ENCODE peak calls at places on chromosome 13, in seven cellular contexts. K is T-helper 2 cell, H is NCI-H2081 treated with DMSO at 0.1 percent for 48 hours, L is osteoblast, P is pons, B is omental fat pad, F is Ammon's horn. A is an unnamed sample.

GRCh38 chr13:113776231-113777125 is 17.5 kb downstream of the TMEM255B start:
- DNase-seq in F (no peak), B (no peak), H (no peak), L (peak; percentile 64), K (no peak), P (no peak), A (no peak)

GRCh38 chr13:23450340-23451046 is 17.0 kb upstream of the SACS start:
- DNase-seq in F (no peak), L (no peak), B (no peak), H (no peak), K (no peak), P (no peak), A (no peak)

GRCh38 chr13:23506071-23506820 is 64.0 kb upstream of the TNFRSF19 start:
- DNase-seq in K (no peak), H (no peak), P (no peak), L (peak; percentile 77), F (no peak), B (no peak), A (no peak)

GRCh38 chr13:109494955-109495354 is 291.4 kb downstream of the IRS2 start:
- DNase-seq in K (no peak), P (peak; percentile 11), H (no peak), L (peak; percentile 81), B (no peak), F (peak; percentile 52), A (peak; percentile 6)

GRCh38 chr13:105670179-105671015 is 865.1 kb downstream of the EFNB2 start:
- DNase-seq in H (no peak), F (no peak), B (no peak), P (no peak), L (no peak), K (no peak), A (no peak)

GRCh38 chr13:98313023-98313937 is 136.2 kb upstream of the RNF113B start:
- DNase-seq in L (no peak), H (no peak), B (no peak), P (no peak), F (no peak), K (no peak), A (no peak)

GRCh38 chr13:30796833-30797601 is 61.7 kb downstream of the ALOX5AP start:
- DNase-seq in K (no peak), L (no peak), P (no peak), H (no peak), F (no peak), B (no peak), A (no peak)

GRCh38 chr13:45446181-45446580 is 18.6 kb upstream of the COG3 start:
- DNase-seq in K (no peak), P (no peak), B (no peak), F (no peak), H (no peak), L (peak; percentile 73), A (no peak)

GRCh38 chr13:109146912-109147624 is 517.7 kb downstream of the MYO16 start:
- DNase-seq in F (no peak), L (no peak), B (no peak), H (no peak), P (no peak), K (no peak), A (no peak)

GRCh38 chr13:73273737-73274136 is 214.9 kb downstream of the KLF5 start:
- DNase-seq in L (no peak), B (no peak), P (no peak), H (no peak), K (no peak), F (no peak), A (no peak)

GRCh38 chr13:114118086-114118762 is 14.2 kb downstream of the RASA3 start:
- DNase-seq in H (no peak), B (no peak), F (no peak), K (no peak), P (no peak), L (peak; percentile 95), A (no peak)

GRCh38 chr13:110869805-110870706 is 44.8 kb downstream of the ANKRD10 start:
- DNase-seq in L (peak; percentile 99), F (peak; percentile 57), B (peak; percentile 95), P (peak; percentile 79), K (no peak), H (no peak), A (peak; percentile 54)

GRCh38 chr13:64054306-64054705 is 2638.7 kb upstream of the PCDH20 start:
- DNase-seq in K (no peak), P (no peak), L (no peak), B (no peak), H (no peak), F (no peak), A (no peak)

GRCh38 chr13:113090806-113091205 is 14.8 kb upstream of the F7 start:
- DNase-seq in K (no peak), B (no peak), F (no peak), L (no peak), P (no peak), H (no peak), A (no peak)

GRCh38 chr13:97921146-97921776 is 32.2 kb upstream of the IPO5 start:
- DNase-seq in K (no peak), P (no peak), B (no peak), F (no peak), L (no peak), H (no peak), A (no peak)

GRCh38 chr13:39038569-39038898 is 278 bp downstream of the NHLRC3 start:
- DNase-seq in F (peak; percentile 45), H (no peak), L (peak; percentile 22), B (no peak), K (peak; percentile 28), P (no peak), A (peak; percentile 56)

GRCh38 chr13:111540486-111540885 is 220.0 kb downstream of the TEX29 start:
- DNase-seq in P (no peak), K (no peak), F (no peak), L (no peak), B (no peak), H (no peak), A (no peak)

GRCh38 chr13:75850915-75851314 is 214.8 kb downstream of the LMO7 start:
- DNase-seq in L (no peak), F (no peak), K (no peak), P (no peak), B (no peak), H (no peak), A (no peak)

GRCh38 chr13:31007392-31007791 is 74.9 kb downstream of the TEX26 start:
- DNase-seq in K (no peak), L (no peak), B (no peak), H (no peak), P (no peak), F (no peak), A (no peak)

GRCh38 chr13:88436974-88437373 is 765.8 kb downstream of the SLITRK5 start:
- DNase-seq in P (no peak), L (no peak), F (no peak), B (no peak), H (no peak), K (no peak), A (no peak)

GRCh38 chr13:48813518-48813917 is 159.8 kb downstream of the CYSLTR2 start:
- DNase-seq in B (no peak), H (no peak), L (no peak), F (peak; percentile 11), P (no peak), K (no peak), A (no peak)

GRCh38 chr13:108346376-108346775 is 76.9 kb downstream of the TNFSF13B start:
- DNase-seq in P (no peak), K (no peak), F (no peak), H (no peak), L (no peak), B (no peak), A (no peak)

GRCh38 chr13:37409756-37410155 is 188.8 kb downstream of the POSTN start:
- DNase-seq in L (no peak), P (no peak), B (no peak), K (no peak), F (no peak), H (no peak), A (no peak)

GRCh38 chr13:88925954-88926353 is 1254.8 kb downstream of the SLITRK5 start:
- DNase-seq in K (no peak), B (no peak), L (peak; percentile 3), P (no peak), F (no peak), H (no peak), A (no peak)

GRCh38 chr13:74046461-74046860 is 87.7 kb downstream of the KLF12 start:
- DNase-seq in K (no peak), B (no peak), P (no peak), F (no peak), L (peak; percentile 58), H (no peak), A (no peak)

A was measured in G401.